ENCODE peak calls at places on chromosomes 1 and 21, in eight cellular contexts. One of them, this sample, is unnamed.

GRCh38 chr1:158117854-158118691 is 62.6 kb upstream of the CD1D start:
- DNase-seq in left ventricle myocardium inferior: no peak
- DNase-seq in Karpas-422: peak
- DNase-seq in esophagus squamous epithelium: no peak
- DNase-seq in brain microvascular endothelial cell: peak
- DNase-seq in CD8-positive, alpha-beta T cell: peak
- DNase-seq in cardiac muscle cell: peak
- DNase-seq in ovary: peak
- DNase-seq in this sample: peak

GRCh38 chr21:33270986-33271385 is 4.8 kb downstream of the IL10RB start:
- DNase-seq in brain microvascular endothelial cell: no peak
- DNase-seq in left ventricle myocardium inferior: no peak
- DNase-seq in ovary: no peak
- DNase-seq in Karpas-422: no peak
- DNase-seq in CD8-positive, alpha-beta T cell: no peak
- DNase-seq in cardiac muscle cell: no peak
- DNase-seq in esophagus squamous epithelium: no peak
- DNase-seq in this sample: no peak

GRCh38 chr1:44596511-44596910 is 77.8 kb downstream of the TMEM53 start:
- DNase-seq in CD8-positive, alpha-beta T cell: no peak
- DNase-seq in Karpas-422: no peak
- DNase-seq in esophagus squamous epithelium: no peak
- DNase-seq in cardiac muscle cell: no peak
- DNase-seq in ovary: no peak
- DNase-seq in brain microvascular endothelial cell: no peak
- DNase-seq in left ventricle myocardium inferior: no peak
- DNase-seq in this sample: no peak

GRCh38 chr1:26877326-26877725 is 12.8 kb downstream of the GPN2 start:
- DNase-seq in ovary: no peak
- DNase-seq in Karpas-422: no peak
- DNase-seq in left ventricle myocardium inferior: no peak
- DNase-seq in esophagus squamous epithelium: no peak
- DNase-seq in cardiac muscle cell: no peak
- DNase-seq in CD8-positive, alpha-beta T cell: no peak
- DNase-seq in brain microvascular endothelial cell: no peak
- DNase-seq in this sample: no peak

GRCh38 chr1:211529453-211529852 is 37.5 kb upstream of the RD3 start:
- DNase-seq in Karpas-422: no peak
- DNase-seq in cardiac muscle cell: no peak
- DNase-seq in CD8-positive, alpha-beta T cell: no peak
- DNase-seq in left ventricle myocardium inferior: no peak
- DNase-seq in esophagus squamous epithelium: no peak
- DNase-seq in brain microvascular endothelial cell: no peak
- DNase-seq in ovary: no peak
- DNase-seq in this sample: no peak

GRCh38 chr1:169348356-169349036 is 19.1 kb downstream of the NME7 start:
- DNase-seq in CD8-positive, alpha-beta T cell: peak
- DNase-seq in Karpas-422: peak
- DNase-seq in cardiac muscle cell: peak
- DNase-seq in left ventricle myocardium inferior: no peak
- DNase-seq in brain microvascular endothelial cell: peak
- DNase-seq in esophagus squamous epithelium: no peak
- DNase-seq in ovary: no peak
- DNase-seq in this sample: peak

GRCh38 chr1:64691631-64692030 is 53.2 kb upstream of the RAVER2 start:
- DNase-seq in cardiac muscle cell: no peak
- DNase-seq in Karpas-422: no peak
- DNase-seq in brain microvascular endothelial cell: peak
- DNase-seq in CD8-positive, alpha-beta T cell: no peak
- DNase-seq in ovary: no peak
- DNase-seq in esophagus squamous epithelium: no peak
- DNase-seq in left ventricle myocardium inferior: no peak
- DNase-seq in this sample: no peak

GRCh38 chr1:231612393-231613089 is 14.0 kb upstream of the DISC1 start:
- DNase-seq in brain microvascular endothelial cell: no peak
- DNase-seq in Karpas-422: peak
- DNase-seq in ovary: no peak
- DNase-seq in cardiac muscle cell: no peak
- DNase-seq in left ventricle myocardium inferior: no peak
- DNase-seq in esophagus squamous epithelium: no peak
- DNase-seq in CD8-positive, alpha-beta T cell: peak
- DNase-seq in this sample: no peak

GRCh38 chr1:221025391-221026355 is 146.4 kb downstream of the HLX start:
- DNase-seq in Karpas-422: no peak
- DNase-seq in CD8-positive, alpha-beta T cell: no peak
- DNase-seq in cardiac muscle cell: no peak
- DNase-seq in esophagus squamous epithelium: no peak
- DNase-seq in brain microvascular endothelial cell: no peak
- DNase-seq in ovary: no peak
- DNase-seq in left ventricle myocardium inferior: no peak
- DNase-seq in this sample: no peak

GRCh38 chr1:226211181-226211580 is 12.3 kb upstream of the MIXL1 start:
- DNase-seq in Karpas-422: no peak
- DNase-seq in left ventricle myocardium inferior: no peak
- DNase-seq in brain microvascular endothelial cell: no peak
- DNase-seq in esophagus squamous epithelium: no peak
- DNase-seq in ovary: no peak
- DNase-seq in CD8-positive, alpha-beta T cell: no peak
- DNase-seq in cardiac muscle cell: no peak
- DNase-seq in this sample: no peak

GRCh38 chr1:31065310-31066217 is at the start of gene PUM1:
- DNase-seq in cardiac muscle cell: peak
- DNase-seq in ovary: peak
- DNase-seq in Karpas-422: peak
- DNase-seq in brain microvascular endothelial cell: peak
- DNase-seq in CD8-positive, alpha-beta T cell: peak
- DNase-seq in esophagus squamous epithelium: peak
- DNase-seq in left ventricle myocardium inferior: peak
- DNase-seq in this sample: peak

GRCh38 chr1:46804027-46804889 is 5.4 kb downstream of the CYP4B1 start:
- DNase-seq in cardiac muscle cell: no peak
- DNase-seq in ovary: no peak
- DNase-seq in brain microvascular endothelial cell: no peak
- DNase-seq in Karpas-422: no peak
- DNase-seq in CD8-positive, alpha-beta T cell: no peak
- DNase-seq in left ventricle myocardium inferior: peak
- DNase-seq in esophagus squamous epithelium: no peak
- DNase-seq in this sample: no peak

GRCh38 chr1:116031299-116031698 is 55.0 kb downstream of the SLC22A15 start:
- DNase-seq in CD8-positive, alpha-beta T cell: no peak
- DNase-seq in ovary: no peak
- DNase-seq in left ventricle myocardium inferior: no peak
- DNase-seq in esophagus squamous epithelium: no peak
- DNase-seq in brain microvascular endothelial cell: no peak
- DNase-seq in Karpas-422: no peak
- DNase-seq in cardiac muscle cell: no peak
- DNase-seq in this sample: no peak

DNA sequence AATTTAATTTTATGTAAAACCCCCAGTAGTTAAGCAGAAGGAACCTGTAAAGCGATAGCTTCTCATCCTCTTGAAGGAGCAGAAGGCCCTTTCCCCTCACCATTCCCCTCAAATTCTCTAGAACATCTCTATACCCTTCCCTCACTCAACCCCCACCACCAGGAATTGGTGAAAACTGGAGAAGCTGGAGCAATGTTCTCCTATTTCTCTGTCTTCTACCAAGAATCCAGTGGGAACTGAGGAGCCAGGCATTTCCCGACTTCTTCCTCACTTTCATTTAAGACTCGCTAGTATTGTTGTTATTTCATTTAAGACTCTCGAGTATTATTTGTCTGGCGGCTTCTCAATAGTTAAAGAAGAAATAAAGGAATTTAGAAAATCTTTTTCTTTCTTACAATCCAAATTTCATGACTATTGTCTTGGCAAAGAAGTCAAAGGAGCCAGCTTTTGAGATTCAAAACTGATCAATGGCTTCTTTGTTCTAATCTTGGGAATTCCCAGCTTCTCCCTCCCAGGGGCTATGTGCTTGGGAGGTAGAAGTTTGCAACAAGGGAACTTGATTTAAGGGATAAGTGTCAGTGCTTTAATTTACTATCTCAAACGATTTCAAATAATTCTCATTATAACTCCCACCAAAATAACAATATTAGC is 253.3 kb upstream of the ADGRL2 start:
- DNase-seq in esophagus squamous epithelium: no peak
- DNase-seq in left ventricle myocardium inferior: no peak
- DNase-seq in Karpas-422: no peak
- DNase-seq in cardiac muscle cell: no peak
- DNase-seq in brain microvascular endothelial cell: no peak
- DNase-seq in CD8-positive, alpha-beta T cell: no peak
- DNase-seq in ovary: no peak
- DNase-seq in this sample: no peak
- H3K27ac ChIP-seq in esophagus squamous epithelium: no peak
- H3K27ac ChIP-seq in left ventricle myocardium inferior: peak
- H3K27ac ChIP-seq in Karpas-422: no peak
- H3K27ac ChIP-seq in cardiac muscle cell: no peak
- H3K27ac ChIP-seq in brain microvascular endothelial cell: no peak
- H3K27ac ChIP-seq in CD8-positive, alpha-beta T cell: no peak
- H3K27ac ChIP-seq in ovary: no peak
- H3K27ac ChIP-seq in this sample: no peak

GRCh38 chr1:244442850-244443249 is 8.9 kb downstream of the ADSS2 start:
- DNase-seq in CD8-positive, alpha-beta T cell: no peak
- DNase-seq in Karpas-422: no peak
- DNase-seq in esophagus squamous epithelium: no peak
- DNase-seq in ovary: no peak
- DNase-seq in cardiac muscle cell: no peak
- DNase-seq in brain microvascular endothelial cell: no peak
- DNase-seq in left ventricle myocardium inferior: no peak
- DNase-seq in this sample: no peak

GRCh38 chr1:244436336-244437102 is 15.2 kb downstream of the ADSS2 start:
- DNase-seq in brain microvascular endothelial cell: peak
- DNase-seq in CD8-positive, alpha-beta T cell: no peak
- DNase-seq in left ventricle myocardium inferior: no peak
- DNase-seq in ovary: no peak
- DNase-seq in cardiac muscle cell: no peak
- DNase-seq in esophagus squamous epithelium: no peak
- DNase-seq in Karpas-422: no peak
- DNase-seq in this sample: no peak

GRCh38 chr1:244435562-244436205 is 16.0 kb downstream of the ADSS2 start:
- DNase-seq in cardiac muscle cell: no peak
- DNase-seq in left ventricle myocardium inferior: no peak
- DNase-seq in esophagus squamous epithelium: no peak
- DNase-seq in Karpas-422: no peak
- DNase-seq in brain microvascular endothelial cell: peak
- DNase-seq in ovary: no peak
- DNase-seq in CD8-positive, alpha-beta T cell: no peak
- DNase-seq in this sample: no peak

GRCh38 chr1:244437108-244437507 is 14.6 kb downstream of the ADSS2 start:
- DNase-seq in brain microvascular endothelial cell: no peak
- DNase-seq in ovary: no peak
- DNase-seq in esophagus squamous epithelium: no peak
- DNase-seq in left ventricle myocardium inferior: no peak
- DNase-seq in CD8-positive, alpha-beta T cell: no peak
- DNase-seq in Karpas-422: no peak
- DNase-seq in cardiac muscle cell: no peak
- DNase-seq in this sample: no peak

GRCh38 chr1:244439391-244440032 is 12.2 kb downstream of the ADSS2 start:
- DNase-seq in esophagus squamous epithelium: no peak
- DNase-seq in ovary: no peak
- DNase-seq in brain microvascular endothelial cell: no peak
- DNase-seq in left ventricle myocardium inferior: no peak
- DNase-seq in cardiac muscle cell: no peak
- DNase-seq in Karpas-422: no peak
- DNase-seq in CD8-positive, alpha-beta T cell: no peak
- DNase-seq in this sample: no peak
- H3K27ac ChIP-seq in esophagus squamous epithelium: no peak
- H3K27ac ChIP-seq in ovary: no peak
- H3K27ac ChIP-seq in brain microvascular endothelial cell: no peak
- H3K27ac ChIP-seq in left ventricle myocardium inferior: no peak
- H3K27ac ChIP-seq in cardiac muscle cell: no peak
- H3K27ac ChIP-seq in Karpas-422: no peak
- H3K27ac ChIP-seq in CD8-positive, alpha-beta T cell: no peak
- H3K27ac ChIP-seq in this sample: no peak

GRCh38 chr21:37057614-37058013 is 15.3 kb downstream of the PIGP start:
- DNase-seq in ovary: no peak
- DNase-seq in brain microvascular endothelial cell: no peak
- DNase-seq in esophagus squamous epithelium: no peak
- DNase-seq in left ventricle myocardium inferior: no peak
- DNase-seq in Karpas-422: no peak
- DNase-seq in CD8-positive, alpha-beta T cell: no peak
- DNase-seq in cardiac muscle cell: no peak
- DNase-seq in this sample: no peak

GRCh38 chr21:37059181-37059580 is 13.7 kb downstream of the PIGP start:
- DNase-seq in ovary: no peak
- DNase-seq in esophagus squamous epithelium: no peak
- DNase-seq in CD8-positive, alpha-beta T cell: no peak
- DNase-seq in cardiac muscle cell: no peak
- DNase-seq in Karpas-422: no peak
- DNase-seq in left ventricle myocardium inferior: no peak
- DNase-seq in brain microvascular endothelial cell: no peak
- DNase-seq in this sample: no peak

GRCh38 chr21:37062592-37062933 is 10.3 kb downstream of the PIGP start:
- DNase-seq in brain microvascular endothelial cell: no peak
- DNase-seq in CD8-positive, alpha-beta T cell: no peak
- DNase-seq in esophagus squamous epithelium: no peak
- DNase-seq in Karpas-422: no peak
- DNase-seq in ovary: no peak
- DNase-seq in left ventricle myocardium inferior: no peak
- DNase-seq in cardiac muscle cell: no peak
- DNase-seq in this sample: no peak

GRCh38 chr21:37061926-37062591 is 10.8 kb downstream of the PIGP start:
- DNase-seq in CD8-positive, alpha-beta T cell: no peak
- DNase-seq in ovary: no peak
- DNase-seq in brain microvascular endothelial cell: peak
- DNase-seq in cardiac muscle cell: no peak
- DNase-seq in esophagus squamous epithelium: no peak
- DNase-seq in left ventricle myocardium inferior: no peak
- DNase-seq in Karpas-422: peak
- DNase-seq in this sample: peak

GRCh38 chr21:37060296-37060695 is 12.6 kb downstream of the PIGP start:
- DNase-seq in ovary: no peak
- DNase-seq in brain microvascular endothelial cell: peak
- DNase-seq in Karpas-422: peak
- DNase-seq in cardiac muscle cell: peak
- DNase-seq in left ventricle myocardium inferior: no peak
- DNase-seq in esophagus squamous epithelium: no peak
- DNase-seq in CD8-positive, alpha-beta T cell: no peak
- DNase-seq in this sample: peak
- H3K27ac ChIP-seq in ovary: no peak
- H3K27ac ChIP-seq in brain microvascular endothelial cell: peak
- H3K27ac ChIP-seq in Karpas-422: peak
- H3K27ac ChIP-seq in cardiac muscle cell: no peak
- H3K27ac ChIP-seq in left ventricle myocardium inferior: no peak
- H3K27ac ChIP-seq in esophagus squamous epithelium: peak
- H3K27ac ChIP-seq in CD8-positive, alpha-beta T cell: no peak
- H3K27ac ChIP-seq in this sample: peak

DNA sequence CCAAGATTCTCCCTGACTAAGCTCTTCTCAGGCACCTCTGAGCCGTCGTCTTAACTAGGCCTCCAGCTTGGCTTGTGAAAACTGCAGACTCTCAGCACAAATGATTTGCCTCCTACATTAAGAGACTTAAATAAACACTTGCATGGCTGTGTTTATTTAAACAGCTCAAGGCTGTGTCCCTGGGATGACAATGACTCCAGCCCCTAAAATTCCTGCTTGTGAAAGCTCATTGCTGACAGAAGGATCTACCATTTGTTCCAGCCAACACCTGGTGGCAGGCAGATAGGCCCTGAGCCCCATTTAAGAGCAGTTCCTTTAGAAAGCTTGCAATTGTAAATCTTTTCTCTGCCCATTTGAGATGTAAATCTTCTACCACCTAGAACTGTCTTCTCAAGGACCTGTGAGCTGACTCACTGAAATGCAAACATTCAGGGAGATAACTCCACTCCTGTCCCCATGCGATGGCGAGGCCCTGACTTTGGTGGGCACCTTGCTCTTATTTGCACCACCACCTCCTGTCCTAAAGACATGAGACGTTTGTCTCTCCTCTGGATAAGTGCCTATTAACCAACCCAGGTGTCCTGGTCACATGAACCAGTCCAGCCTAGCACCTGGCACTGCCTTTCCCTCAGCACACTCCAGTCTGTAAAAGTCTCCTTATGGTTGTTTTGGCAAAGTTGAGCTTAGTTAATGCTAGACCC is 15.1 kb upstream of the PCP4 start:
- DNase-seq in CD8-positive, alpha-beta T cell: no peak
- DNase-seq in Karpas-422: no peak
- DNase-seq in esophagus squamous epithelium: no peak
- DNase-seq in ovary: no peak
- DNase-seq in cardiac muscle cell: no peak
- DNase-seq in brain microvascular endothelial cell: no peak
- DNase-seq in left ventricle myocardium inferior: no peak
- DNase-seq in this sample: peak
- H3K27ac ChIP-seq in CD8-positive, alpha-beta T cell: no peak
- H3K27ac ChIP-seq in Karpas-422: no peak
- H3K27ac ChIP-seq in esophagus squamous epithelium: no peak
- H3K27ac ChIP-seq in ovary: no peak
- H3K27ac ChIP-seq in cardiac muscle cell: no peak
- H3K27ac ChIP-seq in brain microvascular endothelial cell: no peak
- H3K27ac ChIP-seq in left ventricle myocardium inferior: no peak
- H3K27ac ChIP-seq in this sample: peak